ENCODE peak calls at places on chromosome 22, in six cellular contexts. One of them, this sample, is unnamed.

GRCh38 chr22:19597399-19597735 is 73.2 kb upstream of the CLDN5 start:
- DNase-seq in stomach: no peak
- DNase-seq in thyroid gland: no peak
- DNase-seq in uterus: no peak
- DNase-seq in endothelial cell of umbilical vein: peak; percentile 30
- DNase-seq in ovary: no peak
- DNase-seq in this sample: no peak

GRCh38 chr22:44878483-44879300 is 126.3 kb downstream of the ARHGAP8 start:
- DNase-seq in stomach: no peak
- DNase-seq in thyroid gland: no peak
- DNase-seq in uterus: no peak
- DNase-seq in endothelial cell of umbilical vein: no peak
- DNase-seq in ovary: no peak
- DNase-seq in this sample: no peak

GRCh38 chr22:40423882-40424640 is 53.7 kb downstream of the SGSM3 start:
- DNase-seq in stomach: no peak
- DNase-seq in thyroid gland: no peak
- DNase-seq in uterus: no peak
- DNase-seq in endothelial cell of umbilical vein: no peak
- DNase-seq in ovary: no peak
- DNase-seq in this sample: no peak

GRCh38 chr22:24094966-24095365 is 83.9 kb downstream of the CABIN1 start:
- DNase-seq in stomach: no peak
- DNase-seq in thyroid gland: no peak
- DNase-seq in uterus: no peak
- DNase-seq in endothelial cell of umbilical vein: no peak
- DNase-seq in ovary: no peak
- DNase-seq in this sample: no peak

GRCh38 chr22:19992481-19992911 is 24.1 kb downstream of the ARVCF start:
- DNase-seq in stomach: no peak
- DNase-seq in thyroid gland: no peak
- DNase-seq in uterus: no peak
- DNase-seq in endothelial cell of umbilical vein: no peak
- DNase-seq in ovary: no peak
- DNase-seq in this sample: no peak

GRCh38 chr22:30277547-30278344 is 11.1 kb upstream of the OSM start:
- DNase-seq in stomach: no peak
- DNase-seq in thyroid gland: no peak
- DNase-seq in uterus: peak; percentile 61
- DNase-seq in endothelial cell of umbilical vein: peak; percentile 89
- DNase-seq in ovary: no peak
- DNase-seq in this sample: no peak

GRCh38 chr22:47460870-47461269 is 698.4 kb downstream of the TBC1D22A start:
- DNase-seq in stomach: no peak
- DNase-seq in thyroid gland: no peak
- DNase-seq in uterus: no peak
- DNase-seq in endothelial cell of umbilical vein: no peak
- DNase-seq in ovary: no peak
- DNase-seq in this sample: no peak

GRCh38 chr22:41429232-41429945 is 17.2 kb downstream of the TOB2 start:
- DNase-seq in stomach: no peak
- DNase-seq in thyroid gland: no peak
- DNase-seq in uterus: no peak
- DNase-seq in endothelial cell of umbilical vein: no peak
- DNase-seq in ovary: no peak
- DNase-seq in this sample: no peak

GRCh38 chr22:23762866-23763578 is at the start of gene C22orf15:
- DNase-seq in stomach: no peak
- DNase-seq in thyroid gland: no peak
- DNase-seq in uterus: no peak
- DNase-seq in endothelial cell of umbilical vein: peak; percentile 28
- DNase-seq in ovary: no peak
- DNase-seq in this sample: peak; percentile 62

GRCh38 chr22:19802881-19803735 is 42.5 kb downstream of the TBX1 start:
- DNase-seq in stomach: no peak
- DNase-seq in thyroid gland: no peak
- DNase-seq in uterus: no peak
- DNase-seq in endothelial cell of umbilical vein: no peak
- DNase-seq in ovary: no peak
- DNase-seq in this sample: no peak

GRCh38 chr22:27650572-27650971 is 151.0 kb downstream of the MN1 start:
- DNase-seq in stomach: no peak
- DNase-seq in thyroid gland: no peak
- DNase-seq in uterus: no peak
- DNase-seq in endothelial cell of umbilical vein: no peak
- DNase-seq in ovary: no peak
- DNase-seq in this sample: no peak

GRCh38 chr22:22031183-22031560 is 48.6 kb upstream of the TOP3B start:
- DNase-seq in stomach: no peak
- DNase-seq in thyroid gland: no peak
- DNase-seq in uterus: no peak
- DNase-seq in endothelial cell of umbilical vein: no peak
- DNase-seq in ovary: no peak
- DNase-seq in this sample: no peak

GRCh38 chr22:22452211-22452610 is 56.3 kb downstream of the ZNF280B start:
- DNase-seq in stomach: no peak
- DNase-seq in thyroid gland: no peak
- DNase-seq in uterus: no peak
- DNase-seq in endothelial cell of umbilical vein: no peak
- DNase-seq in ovary: no peak
- DNase-seq in this sample: no peak

GRCh38 chr22:35839811-35840739 is 122.4 kb downstream of the APOL5 start:
- DNase-seq in stomach: peak; percentile 72
- DNase-seq in thyroid gland: peak; percentile 89
- DNase-seq in uterus: peak; percentile 94
- DNase-seq in endothelial cell of umbilical vein: peak; percentile 96
- DNase-seq in ovary: peak; percentile 87
- DNase-seq in this sample: peak; percentile 38

GRCh38 chr22:37295213-37295886 is 13.0 kb downstream of the CYTH4 start:
- DNase-seq in stomach: no peak
- DNase-seq in thyroid gland: no peak
- DNase-seq in uterus: no peak
- DNase-seq in endothelial cell of umbilical vein: no peak
- DNase-seq in ovary: no peak
- DNase-seq in this sample: no peak

GRCh38 chr22:32920032-32920628 is 118.6 kb downstream of the TIMP3 start:
- DNase-seq in stomach: no peak
- DNase-seq in thyroid gland: peak; percentile 21
- DNase-seq in uterus: peak; percentile 85
- DNase-seq in endothelial cell of umbilical vein: no peak
- DNase-seq in ovary: peak; percentile 80
- DNase-seq in this sample: no peak

GRCh38 chr22:43185860-43186261 is 1.1 kb downstream of the TTLL12 start:
- DNase-seq in stomach: peak; percentile 87
- DNase-seq in thyroid gland: peak; percentile 81
- DNase-seq in uterus: peak; percentile 53
- DNase-seq in endothelial cell of umbilical vein: peak; percentile 45
- DNase-seq in ovary: peak; percentile 71
- DNase-seq in this sample: no peak
- TF ChIP-seq POLR2A in stomach: no peak
- TF ChIP-seq POLR2A in thyroid gland: no peak
- TF ChIP-seq POLR2A in uterus: no peak
- TF ChIP-seq POLR2A in endothelial cell of umbilical vein: no peak
- TF ChIP-seq POLR2A in ovary: no peak
- TF ChIP-seq POLR2A in this sample: no peak

DNA sequence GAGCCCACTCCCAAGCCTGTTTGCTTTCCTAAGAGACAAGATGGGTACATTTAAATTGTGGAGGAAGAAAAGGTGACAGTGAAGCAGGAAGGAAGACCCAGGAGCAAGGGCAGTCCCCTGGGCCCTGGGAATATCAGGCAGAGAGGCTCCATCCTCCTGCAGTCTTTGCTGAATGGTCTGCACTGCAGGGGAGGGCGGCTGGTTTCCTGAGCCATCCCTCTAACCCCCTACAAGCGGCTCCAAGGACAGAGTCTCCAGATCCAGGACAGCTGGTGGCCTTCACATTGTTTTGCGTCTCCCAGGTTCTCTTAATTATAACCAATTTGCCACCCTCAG is 53.7 kb upstream of the EMID1 start:
- DNase-seq in stomach: peak; percentile 15
- DNase-seq in thyroid gland: no peak
- DNase-seq in uterus: no peak
- DNase-seq in endothelial cell of umbilical vein: no peak
- DNase-seq in ovary: no peak
- DNase-seq in this sample: no peak
- TF ChIP-seq POLR2A in stomach: no peak
- TF ChIP-seq POLR2A in thyroid gland: no peak
- TF ChIP-seq POLR2A in uterus: no peak
- TF ChIP-seq POLR2A in endothelial cell of umbilical vein: no peak
- TF ChIP-seq POLR2A in ovary: no peak
- TF ChIP-seq POLR2A in this sample: no peak

DNA sequence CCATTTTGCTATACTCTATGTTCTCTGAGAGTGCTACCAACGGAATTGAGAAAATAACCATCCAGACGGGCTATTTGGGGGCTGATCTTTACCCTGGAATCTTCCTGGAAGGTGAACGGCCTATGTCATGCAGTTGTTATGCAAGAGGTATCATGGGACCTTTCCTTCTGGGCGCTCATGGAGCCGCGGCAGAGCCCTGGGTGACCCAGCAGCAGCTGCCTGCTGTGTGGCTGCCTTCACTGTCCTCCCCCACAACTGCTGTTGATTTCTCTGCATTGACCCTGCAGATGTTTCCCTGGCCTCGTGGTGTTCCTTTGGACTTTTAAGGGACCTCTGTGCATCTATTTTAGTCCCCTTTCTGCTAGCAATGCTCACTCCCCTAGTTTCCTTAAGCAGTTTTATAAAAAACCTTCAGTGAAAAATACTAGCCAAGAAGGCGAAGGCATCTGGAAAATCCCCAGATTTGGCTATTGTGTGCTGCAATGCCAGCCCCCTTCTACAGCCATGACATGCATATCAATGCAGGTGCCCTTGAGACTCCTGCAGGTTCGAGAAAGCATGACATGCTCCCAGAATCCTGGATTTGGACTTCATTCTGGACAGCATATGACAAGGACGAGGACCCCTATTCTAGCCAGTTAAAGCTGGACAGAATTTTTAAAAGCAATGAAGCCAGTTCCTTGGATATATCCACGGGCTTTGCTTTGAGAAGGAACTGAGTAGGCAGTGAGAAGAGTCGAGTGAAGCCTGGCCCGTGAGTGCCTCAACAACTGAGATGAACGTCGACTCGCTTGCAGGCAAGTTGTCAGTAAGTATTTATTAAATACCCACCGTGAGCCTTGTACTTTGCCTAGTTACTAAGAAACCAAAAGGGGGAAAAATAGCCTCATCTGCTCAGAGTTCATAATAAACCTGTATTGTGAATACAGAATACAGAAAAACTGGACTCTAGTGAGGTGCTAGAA is at the start of gene SLC25A18:
- DNase-seq in stomach: no peak
- DNase-seq in thyroid gland: peak; percentile 24
- DNase-seq in uterus: peak; percentile 70
- DNase-seq in endothelial cell of umbilical vein: no peak
- DNase-seq in ovary: peak; percentile 66
- DNase-seq in this sample: no peak
- TF ChIP-seq POLR2A in stomach: no peak
- TF ChIP-seq POLR2A in thyroid gland: no peak
- TF ChIP-seq POLR2A in uterus: no peak
- TF ChIP-seq POLR2A in endothelial cell of umbilical vein: no peak
- TF ChIP-seq POLR2A in ovary: no peak
- TF ChIP-seq POLR2A in this sample: no peak

DNA sequence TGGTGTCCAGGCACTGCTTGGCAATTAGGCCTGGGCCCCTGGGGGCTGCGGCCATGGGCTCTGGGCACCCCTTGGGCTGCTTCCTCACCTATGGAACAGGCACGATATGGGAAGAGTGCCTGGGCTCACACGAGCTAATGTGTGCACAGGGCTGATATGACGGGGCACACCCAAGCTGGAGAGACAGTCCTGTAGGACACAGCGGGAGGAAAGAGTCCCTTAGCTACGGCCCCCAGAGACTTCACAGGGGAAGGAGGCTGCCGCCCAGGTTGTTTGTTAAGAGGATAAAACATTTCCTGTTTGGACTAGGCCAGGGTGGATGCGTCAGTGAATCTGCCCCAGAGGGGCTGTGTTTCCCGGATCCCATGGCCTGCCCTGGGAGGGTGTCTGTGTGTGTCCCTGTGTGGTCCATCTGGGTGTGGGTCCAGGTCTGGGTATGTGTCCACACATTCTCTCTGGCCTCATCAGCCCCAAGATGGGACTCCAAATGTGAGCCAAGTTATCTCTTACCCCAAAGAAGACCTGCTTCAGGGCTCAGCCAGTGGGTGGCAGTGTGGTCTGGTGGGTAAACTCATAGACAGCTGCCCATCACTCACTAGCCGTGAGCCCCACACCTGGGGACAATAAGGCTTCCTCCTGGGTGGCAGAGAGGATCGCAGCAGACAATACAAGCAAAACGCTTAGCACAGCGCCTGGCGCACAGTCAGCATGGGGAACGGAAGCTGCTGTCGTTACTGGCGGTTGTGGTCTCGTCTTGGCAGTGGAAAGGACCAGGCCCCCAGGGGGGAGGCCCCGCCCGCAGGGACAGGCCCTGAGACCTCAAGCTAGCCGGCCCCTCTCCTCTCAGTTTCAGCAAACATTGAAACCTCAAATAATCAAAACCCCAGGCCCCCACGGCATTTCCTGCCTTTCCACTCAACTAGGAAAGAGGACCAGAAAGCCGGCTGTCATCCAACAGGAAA is 3.2 kb upstream of the EMID1 start:
- DNase-seq in stomach: peak; percentile 43
- DNase-seq in thyroid gland: peak; percentile 30
- DNase-seq in uterus: no peak
- DNase-seq in endothelial cell of umbilical vein: peak; percentile 26
- DNase-seq in ovary: no peak
- DNase-seq in this sample: no peak
- TF ChIP-seq POLR2A in stomach: no peak
- TF ChIP-seq POLR2A in thyroid gland: no peak
- TF ChIP-seq POLR2A in uterus: no peak
- TF ChIP-seq POLR2A in endothelial cell of umbilical vein: no peak
- TF ChIP-seq POLR2A in ovary: no peak
- TF ChIP-seq POLR2A in this sample: no peak

GRCh38 chr22:38871360-38872171 is 450 bp downstream of the CBX6 start:
- DNase-seq in stomach: peak; percentile 25
- DNase-seq in thyroid gland: peak; percentile 31
- DNase-seq in uterus: no peak
- DNase-seq in endothelial cell of umbilical vein: no peak
- DNase-seq in ovary: peak; percentile 47
- DNase-seq in this sample: no peak
- TF ChIP-seq POLR2A in stomach: no peak
- TF ChIP-seq POLR2A in thyroid gland: no peak
- TF ChIP-seq POLR2A in uterus: no peak
- TF ChIP-seq POLR2A in endothelial cell of umbilical vein: no peak
- TF ChIP-seq POLR2A in ovary: no peak
- TF ChIP-seq POLR2A in this sample: no peak

GRCh38 chr22:46240506-46240905 is 9.6 kb downstream of the CDPF1 start:
- DNase-seq in stomach: no peak
- DNase-seq in thyroid gland: no peak
- DNase-seq in uterus: no peak
- DNase-seq in endothelial cell of umbilical vein: no peak
- DNase-seq in ovary: no peak
- DNase-seq in this sample: no peak

GRCh38 chr22:46240917-46241316 is 9.2 kb downstream of the CDPF1 start:
- DNase-seq in stomach: no peak
- DNase-seq in thyroid gland: no peak
- DNase-seq in uterus: no peak
- DNase-seq in endothelial cell of umbilical vein: no peak
- DNase-seq in ovary: no peak
- DNase-seq in this sample: no peak

GRCh38 chr22:46239261-46240048 is 10.6 kb downstream of the CDPF1 start:
- DNase-seq in stomach: no peak
- DNase-seq in thyroid gland: no peak
- DNase-seq in uterus: no peak
- DNase-seq in endothelial cell of umbilical vein: no peak
- DNase-seq in ovary: no peak
- DNase-seq in this sample: no peak

GRCh38 chr22:46241397-46242007 is 8.6 kb downstream of the CDPF1 start:
- DNase-seq in stomach: no peak
- DNase-seq in thyroid gland: no peak
- DNase-seq in uterus: no peak
- DNase-seq in endothelial cell of umbilical vein: no peak
- DNase-seq in ovary: no peak
- DNase-seq in this sample: no peak

GRCh38 chr22:46240073-46240472 is 10.0 kb downstream of the CDPF1 start:
- DNase-seq in stomach: no peak
- DNase-seq in thyroid gland: no peak
- DNase-seq in uterus: no peak
- DNase-seq in endothelial cell of umbilical vein: no peak
- DNase-seq in ovary: no peak
- DNase-seq in this sample: no peak
- TF ChIP-seq POLR2A in stomach: no peak
- TF ChIP-seq POLR2A in thyroid gland: no peak
- TF ChIP-seq POLR2A in uterus: no peak
- TF ChIP-seq POLR2A in endothelial cell of umbilical vein: no peak
- TF ChIP-seq POLR2A in ovary: no peak
- TF ChIP-seq POLR2A in this sample: no peak

This sample was measured in H54.